ENCODE peak calls at places on chromosomes 1 and 21, in five cellular contexts. D is HepG2, K is IMR-90, L is K562, I is A549. U is an unnamed sample.

GRCh38 chr1:31937300-31938183 is 626 bp downstream of the PTP4A2 start:
- DNase-seq in D (peak), K (peak), L (peak), I (no peak), U (no peak)

GRCh38 chr1:10900691-10901090 is 104.2 kb upstream of the CASZ1 start:
- DNase-seq in D (peak), K (no peak), L (no peak), I (no peak), U (no peak)

GRCh38 chr1:7516341-7516740 is 254.8 kb upstream of the VAMP3 start:
- DNase-seq in D (no peak), K (peak), L (no peak), I (no peak), U (no peak)

GRCh38 chr1:8818325-8818775 is 910 bp upstream of the RERE start:
- DNase-seq in D (no peak), K (peak), L (no peak), I (no peak), U (no peak)

GRCh38 chr1:92352856-92353255 is 54.0 kb downstream of the RPAP2 start:
- DNase-seq in D (no peak), K (no peak), L (no peak), I (no peak), U (no peak)

GRCh38 chr1:19124273-19124672 is 85.8 kb downstream of the UBR4 start:
- DNase-seq in D (no peak), K (no peak), L (no peak), I (no peak), U (no peak)

GRCh38 chr21:35908311-35909078 is 151.8 kb downstream of the SETD4 start:
- DNase-seq in D (no peak), K (no peak), L (no peak), I (no peak), U (no peak)

GRCh38 chr21:42747267-42747701 is 93.9 kb downstream of the PDE9A start:
- DNase-seq in D (no peak), K (no peak), L (no peak), I (no peak), U (no peak)

GRCh38 chr1:44839561-44839960 is 3.5 kb downstream of the PTCH2 start:
- DNase-seq in D (no peak), K (no peak), L (no peak), I (no peak), U (no peak)

GRCh38 chr1:234582626-234583354 is 27.2 kb downstream of the IRF2BP2 start:
- DNase-seq in D (no peak), K (peak), L (no peak), I (no peak), U (no peak)

GRCh38 chr1:75725256-75725655 is 747 bp downstream of the ACADM start:
- DNase-seq in D (no peak), K (peak), L (no peak), I (no peak), U (no peak)

GRCh38 chr1:198530964-198531363 is 9.5 kb downstream of the ATP6V1G3 start:
- DNase-seq in D (no peak), K (no peak), L (no peak), I (no peak), U (no peak)

GRCh38 chr1:38500352-38500751 is 359.2 kb downstream of the RRAGC start:
- DNase-seq in D (no peak), K (no peak), L (peak), I (peak), U (no peak)

GRCh38 chr21:31132574-31133242 is 94.4 kb upstream of the KRTAP19-8 start:
- DNase-seq in D (no peak), K (peak), L (no peak), I (no peak), U (no peak)

GRCh38 chr1:2151252-2151651 is 43.3 kb downstream of the FAAP20 start:
- DNase-seq in D (no peak), K (no peak), L (no peak), I (no peak), U (no peak)

GRCh38 chr1:2154022-2154421 is 40.5 kb downstream of the FAAP20 start:
- DNase-seq in D (no peak), K (no peak), L (no peak), I (no peak), U (no peak)

GRCh38 chr1:2150836-2151235 is 43.7 kb downstream of the FAAP20 start:
- DNase-seq in D (no peak), K (no peak), L (no peak), I (no peak), U (no peak)

GRCh38 chr1:2151906-2152305 is 42.7 kb downstream of the FAAP20 start:
- DNase-seq in D (no peak), K (no peak), L (no peak), I (no peak), U (no peak)

GRCh38 chr1:2152914-2153313 is 41.7 kb downstream of the FAAP20 start:
- DNase-seq in D (no peak), K (no peak), L (no peak), I (no peak), U (no peak)
- TF ChIP-seq MAFK in D (no peak), K (no peak), L (no peak), I (no peak), U (no peak)

DNA sequence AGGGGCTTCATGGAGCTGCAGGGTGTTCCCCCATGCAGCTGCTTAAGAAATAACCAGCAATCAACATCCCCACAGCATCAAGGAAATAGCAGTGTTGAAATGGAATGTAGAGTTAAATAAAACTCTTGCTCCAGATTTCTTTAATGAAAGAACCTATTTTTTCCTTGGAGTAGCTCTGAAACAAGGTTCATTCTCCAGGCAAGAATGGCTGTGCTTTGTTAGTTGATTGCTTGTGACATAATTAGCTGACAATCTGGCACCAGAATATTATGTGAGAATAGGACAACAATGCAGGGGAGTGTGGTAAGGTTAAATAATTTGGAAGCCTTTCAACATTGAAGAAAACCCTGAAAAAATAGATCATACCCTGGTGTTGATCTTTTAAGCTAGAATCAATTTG is 254.2 kb upstream of the RRP15 start:
- DNase-seq in D (no peak), K (no peak), L (no peak), I (no peak), U (no peak)
- TF ChIP-seq MAFK in D (no peak), K (no peak), L (no peak), I (no peak), U (no peak)

GRCh38 chr21:21714396-21714795 is 716.2 kb downstream of the NCAM2 start:
- DNase-seq in D (no peak), K (peak), L (no peak), I (no peak), U (no peak)

GRCh38 chr21:21712761-21713558 is 714.8 kb downstream of the NCAM2 start:
- DNase-seq in D (no peak), K (peak), L (no peak), I (no peak), U (no peak)

DNA sequence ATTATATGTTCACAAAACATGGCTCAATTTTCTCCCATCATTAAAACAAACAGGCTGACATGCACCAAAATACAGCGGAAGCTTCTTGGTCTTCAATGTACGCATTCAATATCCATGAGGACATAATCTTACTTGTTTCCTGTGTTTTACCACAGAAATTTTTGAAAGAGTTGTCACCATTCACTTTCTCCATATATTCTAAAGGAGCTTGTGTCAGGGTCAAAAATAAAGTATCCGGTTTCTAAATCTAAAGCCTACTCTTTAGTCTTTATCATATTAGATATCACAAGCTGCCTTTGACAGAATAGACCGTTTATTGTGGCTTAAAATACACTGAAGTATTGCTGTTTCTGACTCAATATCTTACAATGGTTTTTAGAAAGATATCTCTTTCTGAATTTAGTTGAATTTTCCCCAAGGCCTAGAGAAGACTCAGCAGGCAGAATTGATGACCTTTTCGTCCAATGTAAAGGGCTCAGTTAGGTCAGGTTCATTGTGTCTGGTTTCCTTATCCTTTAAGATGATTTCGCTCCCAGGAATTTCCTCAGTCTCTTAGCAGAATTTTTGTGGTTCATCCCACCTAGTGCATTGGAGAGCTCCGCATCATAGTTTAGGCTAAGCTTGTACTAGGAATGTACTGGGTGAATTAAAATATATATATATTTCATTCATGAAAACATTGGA is 717.2 kb downstream of the NCAM2 start:
- DNase-seq in D (no peak), K (peak), L (no peak), I (no peak), U (no peak)
- TF ChIP-seq MAFK in D (no peak), K (no peak), L (no peak), I (no peak), U (no peak)

DNA sequence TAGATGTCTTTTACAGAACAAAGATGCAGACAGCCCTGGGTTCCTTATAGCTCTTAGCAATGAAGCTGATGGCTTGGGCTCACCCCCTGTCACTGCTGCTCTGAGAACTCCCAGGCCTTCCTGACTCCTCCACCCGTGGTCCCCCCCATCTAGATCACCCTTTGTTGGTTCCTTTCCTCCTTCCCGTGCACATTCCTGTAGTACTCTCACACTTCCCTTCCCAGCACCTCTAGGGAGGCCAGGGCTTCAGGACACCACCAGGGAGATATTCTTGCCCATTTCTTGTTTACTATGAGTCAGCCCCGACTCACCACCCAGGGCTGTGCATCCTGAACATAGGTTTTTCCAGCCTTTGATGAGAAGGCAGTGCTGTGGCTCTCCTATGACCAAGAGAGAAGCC is 14.4 kb upstream of the NOS1AP start:
- DNase-seq in D (peak), K (peak), L (no peak), I (peak), U (no peak)
- TF ChIP-seq MAFK in D (no peak), K (no peak), L (no peak), I (no peak), U (no peak)

GRCh38 chr1:221172836-221173235 is 293.6 kb downstream of the HLX start:
- DNase-seq in D (no peak), K (no peak), L (no peak), I (no peak), U (no peak)

GRCh38 chr1:221169447-221169889 is 290.2 kb downstream of the HLX start:
- DNase-seq in D (no peak), K (peak), L (no peak), I (no peak), U (peak)

GRCh38 chr1:221166559-221167318 is 287.5 kb downstream of the HLX start:
- DNase-seq in D (no peak), K (no peak), L (no peak), I (no peak), U (no peak)

GRCh38 chr1:221174598-221174997 is 295.4 kb downstream of the HLX start:
- DNase-seq in D (no peak), K (no peak), L (no peak), I (no peak), U (peak)

DNA sequence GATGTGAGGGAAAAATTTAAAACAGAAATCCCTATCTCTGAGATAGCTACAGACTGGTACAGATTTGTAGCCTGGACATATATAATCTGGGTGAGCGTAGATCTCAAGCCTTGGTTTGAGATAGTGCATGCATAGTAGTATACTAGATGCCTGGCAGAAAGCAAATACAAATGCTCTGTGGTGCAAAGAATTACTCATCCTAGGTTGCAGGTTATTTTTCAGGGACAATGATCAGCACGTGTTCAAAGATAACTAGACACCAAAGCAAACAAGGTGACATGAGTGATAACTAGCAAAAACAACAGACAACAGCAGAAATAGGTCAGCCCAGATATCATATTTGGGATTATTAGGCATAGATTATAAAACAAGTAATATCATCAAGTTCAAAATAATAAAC is 292.5 kb downstream of the HLX start:
- DNase-seq in D (no peak), K (no peak), L (no peak), I (no peak), U (no peak)
- TF ChIP-seq MAFK in D (no peak), K (no peak), L (no peak), I (no peak), U (no peak)

GRCh38 chr1:231418101-231418740 is 3.9 kb downstream of the EGLN1 start:
- DNase-seq in D (no peak), K (peak), L (no peak), I (no peak), U (no peak)

GRCh38 chr1:231418741-231419107 is 3.4 kb downstream of the EGLN1 start:
- DNase-seq in D (no peak), K (no peak), L (no peak), I (no peak), U (no peak)

GRCh38 chr1:231416896-231417295 is 5.2 kb downstream of the EGLN1 start:
- DNase-seq in D (no peak), K (no peak), L (no peak), I (no peak), U (no peak)

GRCh38 chr1:231419147-231419546 is 2.9 kb downstream of the EGLN1 start:
- DNase-seq in D (no peak), K (no peak), L (no peak), I (no peak), U (no peak)

DNA sequence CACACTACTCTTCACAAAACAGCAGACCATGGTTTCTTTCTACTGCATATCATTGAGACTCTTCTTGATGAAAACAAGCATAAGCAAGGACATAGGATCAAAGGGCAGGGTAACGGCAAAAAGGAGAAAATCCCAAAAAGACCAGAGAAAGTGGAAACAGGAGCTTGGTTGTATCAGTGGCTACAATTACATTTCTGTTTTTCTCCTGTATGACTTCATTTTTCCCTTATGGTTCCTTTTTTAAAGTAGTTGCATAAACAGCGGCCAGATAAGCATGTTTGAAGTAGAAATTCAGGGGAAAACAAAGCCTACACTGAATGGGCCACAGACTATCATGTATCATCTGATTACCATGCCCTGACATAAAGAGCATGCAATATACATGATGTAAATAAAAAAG is 4.6 kb downstream of the EGLN1 start:
- DNase-seq in D (peak), K (no peak), L (no peak), I (no peak), U (no peak)
- TF ChIP-seq MAFK in D (no peak), K (no peak), L (no peak), I (no peak), U (no peak)

GRCh38 chr1:27523666-27524020 is 33.7 kb upstream of the WASF2 start:
- DNase-seq in D (no peak), K (no peak), L (no peak), I (no peak), U (no peak)
- TF ChIP-seq MAFK in D (no peak), K (no peak), L (no peak), I (no peak), U (no peak)

DNA sequence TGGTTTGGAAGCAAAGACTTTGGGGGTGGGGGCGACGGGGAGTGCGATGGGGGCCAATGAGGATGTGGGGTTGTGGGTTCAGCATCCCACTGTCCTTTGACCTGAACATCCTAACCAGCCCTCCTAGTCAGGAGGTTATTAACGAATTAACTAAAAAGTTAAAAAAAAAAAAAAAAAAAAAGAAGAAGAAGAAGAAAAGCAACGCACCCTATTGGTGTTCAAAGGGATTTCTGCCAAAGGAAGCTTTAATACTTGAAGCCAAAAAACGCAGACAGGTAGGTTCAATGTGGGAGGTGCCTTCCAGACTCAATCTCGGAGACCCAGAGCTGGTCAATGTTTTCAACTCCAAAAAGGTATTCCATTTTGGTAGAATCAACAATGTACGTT is 2.2 kb downstream of the CLIC6 start:
- DNase-seq in D (no peak), K (no peak), L (no peak), I (no peak), U (no peak)
- TF ChIP-seq MAFK in D (no peak), K (no peak), L (no peak), I (no peak), U (no peak)

GRCh38 chr1:95407146-95407863 is 173.3 kb downstream of the RWDD3 start:
- DNase-seq in D (no peak), K (no peak), L (no peak), I (no peak), U (peak)
- TF ChIP-seq MAFK in D (no peak), K (no peak), L (no peak), I (no peak), U (no peak)

U was measured in H1.